ENCODE peak calls at places on chromosomes 11 and 22, in five cellular contexts. W, C, O, E and D are unnamed samples.

GRCh38 chr11:93287434-93287833 is 43.1 kb upstream of the DEUP1 start:
- DNase-seq in W (no peak), C (no peak), O (no peak), E (no peak), D (no peak)

GRCh38 chr11:29161216-29161615 is 855.6 kb downstream of the KCNA4 start:
- DNase-seq in W (no peak), C (no peak), O (no peak), E (no peak), D (no peak)

GRCh38 chr11:111429066-111429506 is 50.0 kb upstream of the POU2AF1 start:
- DNase-seq in W (peak; percentile 65), C (no peak), O (no peak), E (peak; percentile 67), D (no peak)

GRCh38 chr11:87466228-87466627 is 428.5 kb downstream of the TMEM135 start:
- DNase-seq in W (peak; percentile 85), C (no peak), O (no peak), E (no peak), D (no peak)

GRCh38 chr11:35478411-35479139 is 46.8 kb downstream of the PAMR1 start:
- DNase-seq in W (no peak), C (no peak), O (no peak), E (no peak), D (no peak)

GRCh38 chr11:1150769-1151365 is 6.9 kb upstream of the MUC5AC start:
- DNase-seq in W (peak; percentile 18), C (no peak), O (no peak), E (no peak), D (peak; percentile 64)

GRCh38 chr11:107991868-107992414 is 16.8 kb upstream of the CUL5 start:
- DNase-seq in W (no peak), C (no peak), O (no peak), E (no peak), D (no peak)

GRCh38 chr11:130666781-130667251 is 218.4 kb downstream of the ADAMTS15 start:
- DNase-seq in W (peak; percentile 66), C (no peak), O (no peak), E (no peak), D (no peak)

GRCh38 chr22:22663861-22664800 is 19.7 kb downstream of the GGTLC2 start:
- DNase-seq in W (no peak), C (no peak), O (no peak), E (no peak), D (no peak)

GRCh38 chr22:19744350-19745006 is 16.1 kb upstream of the TBX1 start:
- DNase-seq in W (no peak), C (no peak), O (no peak), E (no peak), D (no peak)